ENCODE peak calls at places on chromosomes 13 and 19, in four cellular contexts. G is GM10248, S is EL, O is NCI-H1436. F is an unnamed sample.

GRCh38 chr19:35637165-35637564 is 4.4 kb upstream of the ETV2 start:
- DNase-seq in G (no peak), S (no peak), O (no peak), F (no peak)

GRCh38 chr13:110232756-110233155 is 74.2 kb downstream of the COL4A1 start:
- DNase-seq in G (no peak), S (peak), O (no peak), F (no peak)

GRCh38 chr13:34611678-34612077 is 330.4 kb upstream of the NBEA start:
- DNase-seq in G (no peak), S (no peak), O (no peak), F (no peak)

GRCh38 chr13:36353001-36353400 is 6.8 kb upstream of the SPART start:
- DNase-seq in G (no peak), S (no peak), O (no peak), F (no peak)

GRCh38 chr19:46604781-46605355 is 3.7 kb downstream of the CALM3 start:
- DNase-seq in G (no peak), S (no peak), O (no peak), F (no peak)

GRCh38 chr19:40006273-40006691 is 9.4 kb downstream of the ZNF546 start:
- DNase-seq in G (no peak), S (peak), O (no peak), F (no peak)

GRCh38 chr19:18676692-18677091 is 6.8 kb upstream of the CRTC1 start:
- DNase-seq in G (no peak), S (no peak), O (no peak), F (no peak)

GRCh38 chr19:13764821-13765394 is 586 bp downstream of the MRI1 start:
- DNase-seq in G (peak), S (no peak), O (no peak), F (no peak)

GRCh38 chr13:112234131-112234875 is 141.9 kb upstream of the SPACA7 start:
- DNase-seq in G (no peak), S (no peak), O (no peak), F (no peak)

GRCh38 chr19:16202320-16203255 is 4.9 kb downstream of the AP1M1 start:
- DNase-seq in G (no peak), S (no peak), O (no peak), F (no peak)

GRCh38 chr13:30322428-30322827 is 15.1 kb upstream of the KATNAL1 start:
- DNase-seq in G (no peak), S (no peak), O (no peak), F (no peak)

GRCh38 chr19:2421581-2422306 is 5.6 kb downstream of the TIMM13 start:
- DNase-seq in G (no peak), S (no peak), O (no peak), F (no peak)

GRCh38 chr13:105969761-105970160 is 565.7 kb downstream of the EFNB2 start:
- DNase-seq in G (no peak), S (peak), O (no peak), F (no peak)

GRCh38 chr13:87403748-87404432 is 267.3 kb upstream of the SLITRK5 start:
- DNase-seq in G (no peak), S (no peak), O (no peak), F (no peak)

GRCh38 chr13:102620512-102620911 is 23.7 kb downstream of the TPP2 start:
- DNase-seq in G (no peak), S (no peak), O (no peak), F (no peak)

GRCh38 chr19:5613466-5613865 is 9.1 kb downstream of the SAFB2 start:
- DNase-seq in G (no peak), S (no peak), O (no peak), F (no peak)

GRCh38 chr13:46641274-46642081 is 88.5 kb downstream of the LRCH1 start:
- DNase-seq in G (no peak), S (no peak), O (no peak), F (no peak)

GRCh38 chr13:30334663-30335386 is 27.5 kb upstream of the KATNAL1 start:
- DNase-seq in G (peak), S (peak), O (no peak), F (peak)

GRCh38 chr13:99982741-99983400 is 1.3 kb downstream of the ZIC2 start:
- DNase-seq in G (no peak), S (no peak), O (no peak), F (no peak)

GRCh38 chr19:45069056-45069455 is 7.2 kb downstream of the ZNF296 start:
- DNase-seq in G (no peak), S (peak), O (no peak), F (no peak)

GRCh38 chr19:39969266-39969665 is 1.7 kb upstream of the PSMC4 start:
- DNase-seq in G (no peak), S (no peak), O (no peak), F (no peak)

GRCh38 chr13:99359493-99359892 is 52.3 kb upstream of the GPR183 start:
- DNase-seq in G (no peak), S (no peak), O (no peak), F (no peak)

GRCh38 chr13:113897161-113897560 is 33.3 kb upstream of the GAS6 start:
- DNase-seq in G (no peak), S (peak), O (no peak), F (no peak)

GRCh38 chr19:19539738-19540703 is 2.0 kb downstream of the CILP2 start:
- DNase-seq in G (peak), S (peak), O (no peak), F (peak)